ENCODE peak calls at places on chromosomes 13 and 19, in five cellular contexts. I, D, R, X and N are unnamed samples.

GRCh38 chr13:98033277-98034247 is 80.1 kb downstream of the IPO5 start:
- DNase-seq in I (peak), D (peak), R (peak), X (peak), N (no peak)

GRCh38 chr19:18057557-18057956 is 29.2 kb downstream of the IL12RB1 start:
- DNase-seq in I (no peak), D (no peak), R (no peak), X (no peak), N (no peak)

GRCh38 chr13:112832811-112833210 is 136.2 kb upstream of the MCF2L start:
- DNase-seq in I (no peak), D (no peak), R (no peak), X (no peak), N (no peak)

GRCh38 chr19:21158523-21159135 is 16.8 kb downstream of the ZNF431 start:
- DNase-seq in I (no peak), D (no peak), R (no peak), X (peak), N (no peak)

GRCh38 chr13:89733686-89734085 is 1613.8 kb upstream of the MIR17HG start:
- DNase-seq in I (no peak), D (no peak), R (no peak), X (no peak), N (no peak)

GRCh38 chr13:80157261-80157942 is 183.5 kb downstream of the SPRY2 start:
- DNase-seq in I (no peak), D (no peak), R (no peak), X (no peak), N (no peak)

GRCh38 chr13:32650705-32651311 is 64.6 kb downstream of the PDS5B start:
- DNase-seq in I (peak), D (peak), R (peak), X (peak), N (peak)

GRCh38 chr19:41626877-41627276 is at the start of gene CEACAM4:
- DNase-seq in I (no peak), D (no peak), R (no peak), X (no peak), N (no peak)

GRCh38 chr13:42477588-42478190 is 96.3 kb upstream of the TNFSF11 start:
- DNase-seq in I (no peak), D (no peak), R (no peak), X (no peak), N (no peak)
- TF ChIP-seq EZH2phosphoT487 in I (no peak), D (no peak), R (no peak), X (no peak), N (no peak)

DNA sequence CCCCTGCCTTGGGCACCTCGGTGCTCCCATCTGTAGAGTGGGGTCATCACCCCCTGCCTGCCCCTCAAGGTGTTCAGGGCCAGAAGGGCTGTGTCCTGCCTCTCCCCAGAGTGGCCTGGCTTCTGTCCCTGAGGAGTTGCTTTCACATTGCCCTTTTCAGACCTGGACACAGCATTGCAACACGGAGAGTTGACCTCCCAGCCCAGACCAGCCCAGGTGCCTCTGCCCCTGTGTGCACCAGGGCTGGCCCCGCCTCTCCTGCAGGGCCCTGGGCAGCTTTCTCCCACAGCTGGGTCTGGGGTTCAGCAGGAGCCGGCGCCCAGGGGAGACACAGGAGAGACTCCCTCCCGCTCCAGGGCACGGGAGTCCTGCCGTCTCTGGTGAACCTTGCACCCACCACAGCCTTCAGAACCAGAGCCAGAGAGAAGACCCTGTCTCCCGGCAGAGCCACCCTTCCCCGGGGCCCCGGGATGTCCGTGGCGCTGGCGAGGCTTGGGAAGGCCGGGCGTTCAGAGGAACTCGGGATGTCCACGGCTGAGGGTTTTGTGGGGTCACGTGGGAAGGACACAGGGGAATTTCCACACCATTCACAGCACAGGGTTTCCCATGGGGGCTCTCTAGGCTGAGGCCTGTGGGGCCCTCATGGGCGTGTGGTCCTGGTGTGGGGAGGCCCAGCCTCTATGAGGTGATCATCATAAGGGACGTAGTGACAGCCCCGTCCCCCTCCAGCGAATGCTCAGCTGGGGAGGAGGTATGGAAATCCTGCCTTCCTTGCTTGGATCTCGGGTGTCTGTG is 23.2 kb downstream of the C13orf46 start:
- DNase-seq in I (no peak), D (no peak), R (no peak), X (no peak), N (no peak)
- H3K4me2 ChIP-seq in I (no peak), D (peak), R (no peak), X (peak), N (no peak)

GRCh38 chr19:38079926-38080380 is 144.1 kb downstream of the DPF1 start:
- DNase-seq in I (peak), D (no peak), R (no peak), X (peak), N (peak)
- TF ChIP-seq EZH2phosphoT487 in I (no peak), D (no peak), R (no peak), X (no peak), N (no peak)

DNA sequence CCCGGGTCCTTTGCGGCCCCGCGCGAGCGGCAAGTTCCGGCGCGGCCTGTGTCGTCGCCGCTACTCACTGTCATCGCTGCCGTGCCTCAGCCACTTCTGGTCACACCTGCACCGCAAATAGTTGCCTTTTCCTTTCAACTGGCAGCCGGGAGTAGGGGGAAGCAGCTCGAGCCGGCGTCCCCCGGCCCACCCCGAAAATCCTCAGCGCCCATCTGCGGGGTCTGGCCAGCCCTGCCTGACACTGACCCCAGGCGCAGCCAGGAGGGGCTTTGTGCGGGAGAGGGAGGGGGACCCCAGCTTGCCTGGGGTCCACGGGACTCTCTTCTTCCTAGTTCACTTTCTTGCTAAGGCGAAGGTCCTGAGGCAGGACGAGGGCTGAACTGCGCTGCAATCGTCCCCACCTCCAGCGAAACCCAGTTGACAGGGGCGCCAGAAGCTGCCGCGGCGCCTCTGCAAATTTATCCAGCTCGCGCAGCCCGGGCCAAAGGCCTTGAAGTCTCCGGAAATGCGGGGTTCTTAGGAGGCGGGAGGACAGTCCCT is 1.7 kb downstream of the PDX1 start:
- DNase-seq in I (peak), D (no peak), R (peak), X (no peak), N (no peak)
- H3K4me2 ChIP-seq in I (peak), D (no peak), R (peak), X (peak), N (no peak)

DNA sequence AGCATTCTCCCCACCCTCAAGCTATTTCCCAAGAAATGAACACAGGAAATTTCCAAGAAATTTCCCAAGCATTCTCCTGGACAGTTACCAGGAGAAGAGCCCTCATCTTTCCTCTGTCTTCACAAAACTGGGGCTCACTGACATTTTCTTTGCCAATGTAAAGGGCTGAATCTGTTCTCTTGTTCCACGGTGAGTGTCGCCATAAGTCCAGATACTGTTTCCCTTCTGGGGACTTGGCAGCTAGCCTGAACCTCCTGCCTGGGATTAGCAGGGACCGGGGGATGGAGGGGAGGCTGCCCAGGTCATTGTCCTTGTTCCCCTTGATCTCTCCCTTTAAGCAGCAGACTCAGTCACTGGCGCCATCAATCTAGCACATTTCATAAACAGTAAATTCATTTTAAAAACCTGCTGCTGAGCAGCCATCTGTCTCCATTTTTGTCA is 172.8 kb downstream of the DNAJC15 start:
- DNase-seq in I (no peak), D (no peak), R (no peak), X (no peak), N (no peak)
- TF ChIP-seq EZH2phosphoT487 in I (no peak), D (no peak), R (no peak), X (no peak), N (no peak)

DNA sequence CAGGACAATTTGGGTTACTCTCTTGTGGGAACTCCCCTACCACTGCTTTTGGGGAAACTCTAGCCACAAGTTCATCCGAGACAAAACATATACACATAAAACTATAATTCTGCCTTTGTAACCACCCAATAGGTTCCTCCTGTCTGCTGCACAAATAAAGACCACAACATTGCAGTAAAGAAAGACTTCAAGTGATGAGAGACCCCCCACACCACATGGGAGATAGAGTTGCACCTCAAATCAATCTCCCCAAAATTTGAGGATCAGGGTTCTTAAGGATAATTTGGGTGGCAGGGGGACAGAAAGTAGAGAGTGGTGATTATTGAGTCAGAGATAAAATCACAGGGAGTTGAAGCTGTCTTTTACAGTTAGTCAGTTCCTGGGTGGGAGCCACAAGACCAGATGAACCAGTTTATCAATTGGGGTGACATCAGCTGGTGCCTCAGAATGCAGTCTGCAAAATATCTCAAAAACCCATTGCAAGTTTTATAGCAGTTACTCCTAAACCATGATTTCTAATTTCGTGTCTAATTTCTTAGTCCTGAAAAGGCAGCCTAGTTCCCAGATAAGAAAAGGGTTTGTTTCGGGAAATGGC is 1348.5 kb downstream of the PCDH9 start:
- DNase-seq in I (no peak), D (no peak), R (no peak), X (peak), N (no peak)
- H3K4me2 ChIP-seq in I (no peak), D (no peak), R (no peak), X (no peak), N (no peak)

GRCh38 chr13:23889598-23890224 is 511 bp upstream of the MIPEP start:
- DNase-seq in I (peak), D (no peak), R (peak), X (peak), N (peak)
- TF ChIP-seq EZH2phosphoT487 in I (no peak), D (no peak), R (no peak), X (no peak), N (no peak)

DNA sequence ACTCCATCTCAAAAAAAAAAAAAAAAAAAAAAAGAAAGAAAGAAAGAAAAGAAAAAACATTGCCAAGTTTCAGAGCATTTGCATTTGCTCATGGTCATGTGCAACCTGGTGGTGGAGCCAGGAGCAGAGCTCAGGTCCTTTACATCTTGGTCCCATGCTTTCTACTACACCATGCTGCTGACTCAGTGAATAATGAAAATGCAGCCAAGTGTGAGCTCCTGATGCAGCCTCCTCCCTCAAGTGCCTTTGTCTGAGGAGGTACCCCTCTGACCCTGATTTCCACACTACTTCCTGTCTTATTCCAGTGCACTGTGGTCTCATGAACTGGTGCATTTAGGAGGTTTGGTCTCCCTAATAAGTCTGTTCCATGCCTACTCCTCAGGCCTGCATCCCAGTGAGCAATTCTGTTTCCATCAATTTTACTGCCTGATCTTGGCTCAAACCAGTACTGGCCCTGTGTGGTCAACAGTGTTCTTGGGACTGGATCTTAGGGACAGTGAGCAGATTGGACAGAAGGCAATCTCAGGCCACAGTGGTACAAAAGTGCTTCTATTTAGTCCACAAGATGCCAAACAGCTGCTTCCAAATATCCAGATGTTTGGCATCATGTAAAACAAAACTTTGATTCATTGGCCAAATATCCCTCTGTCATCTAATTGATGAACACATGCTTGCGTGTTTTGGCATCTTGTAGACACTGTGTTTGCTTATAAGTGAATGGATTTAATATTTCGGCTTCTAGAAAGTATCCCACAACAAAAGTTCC is 28.8 kb upstream of the LRCH1 start:
- DNase-seq in I (no peak), D (no peak), R (no peak), X (peak), N (no peak)
- H3K4me2 ChIP-seq in I (no peak), D (no peak), R (no peak), X (no peak), N (no peak)

DNA sequence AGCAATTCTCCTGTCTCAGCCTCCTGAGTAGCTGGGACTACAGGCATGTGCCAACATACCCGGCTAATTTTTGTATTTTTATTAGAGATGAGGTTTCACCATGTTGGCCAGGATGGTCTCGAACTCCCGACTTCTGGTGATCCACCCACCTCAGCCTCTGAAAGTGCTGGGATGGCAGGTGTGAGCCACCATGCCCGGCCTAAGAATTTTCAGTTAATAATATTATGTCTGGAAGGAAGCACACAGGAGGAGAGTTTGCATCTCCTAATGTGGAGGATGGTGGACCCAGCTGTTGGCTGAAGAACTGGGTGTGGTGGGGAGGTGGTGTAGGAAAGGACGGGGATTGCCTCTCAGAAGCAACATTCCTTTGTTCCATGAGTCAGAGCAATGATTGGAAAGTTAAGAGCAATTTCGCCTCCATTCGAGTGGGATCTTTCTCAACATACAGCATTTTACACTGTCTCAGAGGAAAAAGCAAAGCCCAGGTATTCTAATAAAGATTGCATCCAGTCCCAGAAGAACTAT is 11.9 kb downstream of the PDCD2L start:
- DNase-seq in I (no peak), D (no peak), R (no peak), X (no peak), N (no peak)
- TF ChIP-seq EZH2phosphoT487 in I (no peak), D (no peak), R (no peak), X (no peak), N (no peak)

DNA sequence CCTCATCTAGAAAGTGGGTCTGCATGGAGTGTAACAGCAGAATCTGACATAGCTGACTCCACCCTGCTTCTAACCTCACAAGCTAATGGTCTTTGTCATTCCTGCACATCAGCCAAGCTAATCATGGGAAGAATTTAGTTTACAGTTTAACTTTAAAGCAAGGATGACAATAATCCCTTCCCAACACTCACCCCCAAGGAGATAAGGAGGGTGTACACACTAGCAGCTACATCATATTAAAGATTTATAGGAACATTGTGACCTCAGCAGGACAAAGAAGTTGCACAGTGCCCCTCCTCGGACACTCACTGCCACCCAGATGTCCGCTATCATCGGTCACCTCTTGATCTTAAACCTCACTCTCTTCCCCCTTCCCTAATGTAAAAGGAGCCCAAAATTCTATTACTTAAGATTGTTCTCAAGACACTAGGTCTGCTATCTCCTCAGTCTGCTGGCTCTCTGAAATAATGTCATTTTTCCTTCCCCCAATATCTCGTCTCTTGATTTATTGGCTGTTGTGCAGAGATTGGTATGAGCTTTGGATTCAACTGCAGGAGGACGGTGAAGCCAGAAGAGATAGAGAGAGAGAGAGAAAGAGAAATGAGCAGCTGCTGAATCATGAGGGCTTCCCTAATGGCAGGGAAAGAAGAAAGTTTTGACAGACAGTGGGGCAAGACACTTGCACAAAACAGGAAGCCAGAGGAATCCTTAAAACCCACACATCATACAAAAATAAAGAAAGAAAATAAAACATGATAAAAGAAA is 17.5 kb upstream of the FFAR2 start:
- DNase-seq in I (no peak), D (no peak), R (no peak), X (no peak), N (no peak)
- H3K4me2 ChIP-seq in I (no peak), D (no peak), R (no peak), X (no peak), N (no peak)